ENCODE peak calls at places on chromosomes 1 and 21, in four cellular contexts. G, A, C and N are unnamed samples.

GRCh38 chr1:63274371-63274770 is 48.0 kb upstream of the FOXD3 start:
- DNase-seq in G (no peak), A (no peak), C (no peak), N (no peak)

GRCh38 chr1:109050228-109050995 is 8.5 kb upstream of the WDR47 start:
- DNase-seq in G (no peak), A (no peak), C (no peak), N (no peak)

GRCh38 chr1:71592646-71593274 is 511.9 kb upstream of the ZRANB2 start:
- DNase-seq in G (no peak), A (no peak), C (no peak), N (no peak)

GRCh38 chr21:36188081-36188681 is 31.6 kb downstream of the DOP1B start:
- DNase-seq in G (peak; percentile 82), A (no peak), C (no peak), N (peak; percentile 85)

GRCh38 chr1:2556277-2557145 is at the start of gene TNFRSF14:
- DNase-seq in G (no peak), A (peak; percentile 35), C (peak; percentile 72), N (peak; percentile 52)

GRCh38 chr1:86382878-86383277 is 13.2 kb downstream of the ODF2L start:
- DNase-seq in G (no peak), A (no peak), C (no peak), N (no peak)

GRCh38 chr21:42616366-42617340 is 36.8 kb upstream of the PDE9A start:
- DNase-seq in G (peak; percentile 78), A (no peak), C (no peak), N (no peak)

GRCh38 chr1:192563129-192563528 is 12.4 kb upstream of the RGS1 start:
- DNase-seq in G (no peak), A (no peak), C (no peak), N (no peak)

GRCh38 chr1:108051625-108052382 is 86.8 kb upstream of the VAV3 start:
- DNase-seq in G (no peak), A (no peak), C (peak; percentile 74), N (no peak)

GRCh38 chr1:54335396-54336056 is 70.7 kb downstream of the SSBP3 start:
- DNase-seq in G (no peak), A (peak; percentile 95), C (no peak), N (peak; percentile 34)

GRCh38 chr1:50419907-50420248 is 3.4 kb downstream of the DMRTA2 start:
- DNase-seq in G (no peak), A (no peak), C (no peak), N (no peak)

GRCh38 chr1:232440325-232441059 is 189.4 kb downstream of the SIPA1L2 start:
- DNase-seq in G (no peak), A (no peak), C (no peak), N (no peak)

GRCh38 chr1:230262867-230263572 is 163.1 kb downstream of the PGBD5 start:
- DNase-seq in G (no peak), A (no peak), C (peak; percentile 47), N (no peak)

GRCh38 chr1:204714861-204715511 is 29.4 kb upstream of the LRRN2 start:
- DNase-seq in G (no peak), A (no peak), C (no peak), N (no peak)

GRCh38 chr1:155193275-155193990 is 14.3 kb downstream of the THBS3 start:
- DNase-seq in G (peak; percentile 93), A (peak; percentile 81), C (peak; percentile 98), N (peak; percentile 90)

GRCh38 chr1:74180490-74180889 is 17.5 kb downstream of the LRRIQ3 start:
- DNase-seq in G (no peak), A (peak; percentile 63), C (no peak), N (no peak)

GRCh38 chr1:215001419-215002021 is 81.0 kb upstream of the KCNK2 start:
- DNase-seq in G (no peak), A (no peak), C (no peak), N (no peak)

GRCh38 chr1:93025572-93025971 is 53.5 kb upstream of the MTF2 start:
- DNase-seq in G (no peak), A (no peak), C (no peak), N (no peak)

GRCh38 chr1:94362466-94363058 is 55.6 kb upstream of the ABCD3 start:
- DNase-seq in G (no peak), A (peak; percentile 24), C (no peak), N (no peak)

GRCh38 chr1:41314781-41315481 is 46.3 kb upstream of the FOXO6 start:
- DNase-seq in G (no peak), A (peak; percentile 41), C (peak; percentile 43), N (no peak)

GRCh38 chr1:89675677-89676076 is 42.8 kb downstream of the LRRC8C start:
- DNase-seq in G (no peak), A (no peak), C (no peak), N (no peak)

GRCh38 chr1:92879316-92879968 is 47.6 kb downstream of the RPL5 start:
- DNase-seq in G (no peak), A (no peak), C (no peak), N (no peak)

GRCh38 chr21:46024983-46025860 is 43.7 kb downstream of the COL6A1 start:
- DNase-seq in G (no peak), A (peak; percentile 67), C (no peak), N (no peak)

GRCh38 chr1:111976842-111977241 is 12.6 kb downstream of the KCND3 start:
- DNase-seq in G (no peak), A (no peak), C (no peak), N (no peak)

GRCh38 chr1:110084226-110085078 is 14.0 kb upstream of the ALX3 start:
- DNase-seq in G (no peak), A (peak; percentile 54), C (peak; percentile 80), N (peak; percentile 43)

GRCh38 chr1:234848972-234849641 is 239.1 kb upstream of the IRF2BP2 start:
- DNase-seq in G (no peak), A (peak; percentile 86), C (no peak), N (no peak)

GRCh38 chr1:167938083-167938482 is 1.2 kb upstream of the MPC2 start:
- DNase-seq in G (no peak), A (no peak), C (no peak), N (no peak)

GRCh38 chr21:39180429-39181019 is 2.7 kb downstream of the PSMG1 start:
- DNase-seq in G (no peak), A (no peak), C (no peak), N (no peak)

GRCh38 chr1:234292006-234292405 is 81.2 kb upstream of the COA6 start:
- DNase-seq in G (no peak), A (no peak), C (no peak), N (no peak)

GRCh38 chr1:18631496-18632217 is 1.0 kb downstream of the PAX7 start:
- DNase-seq in G (no peak), A (no peak), C (peak; percentile 75), N (no peak)

GRCh38 chr1:78483903-78484302 is 6.9 kb upstream of the PTGFR start:
- DNase-seq in G (no peak), A (peak; percentile 40), C (no peak), N (no peak)

GRCh38 chr1:226093621-226094020 is 31.1 kb downstream of the H3-3A start:
- DNase-seq in G (peak; percentile 47), A (no peak), C (no peak), N (no peak)

GRCh38 chr1:244326757-244327156 is 125.0 kb downstream of the ADSS2 start:
- DNase-seq in G (no peak), A (no peak), C (no peak), N (no peak)

GRCh38 chr1:3073520-3074296 is 4.7 kb downstream of the PRDM16 start:
- DNase-seq in G (no peak), A (no peak), C (no peak), N (peak; percentile 41)

GRCh38 chr1:23403038-23403336 is 21.6 kb downstream of the TCEA3 start:
- DNase-seq in G (no peak), A (peak; percentile 86), C (no peak), N (no peak)

GRCh38 chr1:215835951-215836350 is 268.8 kb downstream of the KCTD3 start:
- DNase-seq in G (no peak), A (peak; percentile 90), C (no peak), N (no peak)